ENCODE peak calls at places on chromosomes 7 and 10, in four cellular contexts. One of them, this sample, is unnamed. For H3K4me1, the result is how much of the 10 kb centered on the place peaks cover.

GRCh38 chr7:148911626-148912025 is 27.5 kb upstream of the EZH2 start:
- DNase-seq in SJSA1: no peak
- DNase-seq in A549: no peak
- DNase-seq in hepatocyte: no peak
- DNase-seq in this sample: no peak

GRCh38 chr7:32586291-32587221 is 91.3 kb downstream of the AVL9 start:
- DNase-seq in SJSA1: peak
- DNase-seq in A549: peak
- DNase-seq in hepatocyte: no peak
- DNase-seq in this sample: no peak

GRCh38 chr10:13346912-13347234 is 1.2 kb downstream of the SEPHS1 start:
- DNase-seq in SJSA1: peak
- DNase-seq in A549: peak
- DNase-seq in hepatocyte: no peak
- DNase-seq in this sample: no peak

GRCh38 chr10:126375926-126376554 is 12.2 kb downstream of the ADAM12 start:
- DNase-seq in SJSA1: no peak
- DNase-seq in A549: no peak
- DNase-seq in hepatocyte: no peak
- DNase-seq in this sample: no peak

GRCh38 chr7:41886906-41887311 is 184.0 kb upstream of the INHBA start:
- DNase-seq in SJSA1: peak
- DNase-seq in A549: no peak
- DNase-seq in hepatocyte: peak
- DNase-seq in this sample: no peak

GRCh38 chr10:80397014-80397413 is 11.3 kb upstream of the PRXL2A start:
- DNase-seq in SJSA1: no peak
- DNase-seq in A549: no peak
- DNase-seq in hepatocyte: no peak
- DNase-seq in this sample: no peak

GRCh38 chr7:139139150-139139549 is 29.6 kb upstream of the ZC3HAV1 start:
- DNase-seq in SJSA1: no peak
- DNase-seq in A549: no peak
- DNase-seq in hepatocyte: no peak
- DNase-seq in this sample: no peak

GRCh38 chr7:4606776-4607175 is 75.3 kb upstream of the FOXK1 start:
- DNase-seq in SJSA1: no peak
- DNase-seq in A549: no peak
- DNase-seq in hepatocyte: no peak
- DNase-seq in this sample: no peak

GRCh38 chr10:70374775-70375614 is 7.4 kb downstream of the LRRC20 start:
- DNase-seq in SJSA1: peak
- DNase-seq in A549: no peak
- DNase-seq in hepatocyte: no peak
- DNase-seq in this sample: no peak

GRCh38 chr10:71474702-71475242 is 78.1 kb downstream of the CDH23 start:
- DNase-seq in SJSA1: no peak
- DNase-seq in A549: no peak
- DNase-seq in hepatocyte: no peak
- DNase-seq in this sample: no peak

GRCh38 chr10:11533328-11533781 is 78.1 kb downstream of the USP6NL start:
- DNase-seq in SJSA1: no peak
- DNase-seq in A549: no peak
- DNase-seq in hepatocyte: peak
- DNase-seq in this sample: no peak

GRCh38 chr10:133357293-133358151 is at the start of gene FUOM:
- DNase-seq in SJSA1: no peak
- DNase-seq in A549: peak
- DNase-seq in hepatocyte: peak
- DNase-seq in this sample: peak

GRCh38 chr7:104891949-104892348 is 122.1 kb upstream of the KMT2E start:
- DNase-seq in SJSA1: no peak
- DNase-seq in A549: no peak
- DNase-seq in hepatocyte: no peak
- DNase-seq in this sample: no peak

DNA sequence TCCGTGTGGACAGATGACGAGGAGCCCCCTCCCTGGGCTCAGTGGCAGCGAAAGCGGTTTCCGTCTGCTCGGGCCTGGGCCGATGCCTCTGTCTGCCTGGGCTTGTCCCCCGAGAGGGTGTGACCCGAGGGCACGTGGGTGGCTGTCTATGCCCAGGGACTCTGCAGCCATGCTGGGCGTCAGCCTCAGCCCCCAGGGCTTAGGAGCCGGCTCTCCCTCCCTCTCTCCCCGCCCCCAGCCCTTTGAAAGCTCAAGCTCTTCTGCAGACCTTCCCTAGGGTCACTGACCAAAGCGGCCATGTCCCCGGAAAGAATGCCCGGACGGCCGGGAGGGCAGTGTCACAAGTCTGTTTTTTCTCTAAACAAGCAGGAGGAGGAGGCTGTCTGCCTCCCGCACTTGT is 7.1 kb downstream of the MICALL2 start:
- DNase-seq in SJSA1: no peak
- DNase-seq in A549: no peak
- DNase-seq in hepatocyte: no peak
- DNase-seq in this sample: no peak
- H3K4me3 ChIP-seq in SJSA1: no peak
- H3K4me3 ChIP-seq in A549: no peak
- H3K4me3 ChIP-seq in hepatocyte: no peak
- H3K4me3 ChIP-seq in this sample: no peak

GRCh38 chr10:8279598-8279997 is 225.1 kb downstream of the GATA3 start:
- DNase-seq in SJSA1: peak
- DNase-seq in A549: peak
- DNase-seq in hepatocyte: peak
- DNase-seq in this sample: no peak
- H3K4me1 ChIP-seq in SJSA1: under half
- H3K4me1 ChIP-seq in A549: under half
- H3K4me1 ChIP-seq in hepatocyte: under half
- H3K4me1 ChIP-seq in this sample: under half

GRCh38 chr7:99679400-99680191 is at the start of gene CYP3A5:
- DNase-seq in SJSA1: no peak
- DNase-seq in A549: no peak
- DNase-seq in hepatocyte: peak
- DNase-seq in this sample: no peak
- H3K4me3 ChIP-seq in SJSA1: no peak
- H3K4me3 ChIP-seq in A549: peak
- H3K4me3 ChIP-seq in hepatocyte: no peak
- H3K4me3 ChIP-seq in this sample: peak

DNA sequence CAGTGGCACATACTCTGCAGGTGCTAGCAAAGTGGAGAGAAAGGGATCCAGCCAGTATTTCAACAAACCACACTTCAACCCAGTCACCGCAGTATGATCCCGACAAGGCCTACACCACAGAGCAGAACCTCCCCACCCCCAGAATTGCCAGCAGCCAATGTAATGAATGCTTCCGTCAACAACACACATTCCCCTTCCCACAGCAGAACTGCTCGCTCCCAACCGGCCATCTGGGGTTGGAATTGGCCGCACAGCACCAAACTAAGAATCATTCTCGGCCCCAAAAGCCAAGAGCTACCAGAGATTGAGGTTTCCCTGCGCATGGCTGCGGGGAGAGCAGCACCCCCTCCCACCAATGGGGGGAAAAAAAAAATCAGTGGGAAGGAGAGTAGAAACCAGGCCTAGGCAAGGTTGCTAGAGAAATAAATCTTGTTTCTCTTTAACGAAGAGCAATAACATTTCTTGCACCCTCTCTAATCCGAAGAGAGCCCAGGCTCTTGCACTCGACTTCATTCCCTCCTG is 1.1 kb downstream of the WASL start:
- DNase-seq in SJSA1: peak
- DNase-seq in A549: peak
- DNase-seq in hepatocyte: peak
- DNase-seq in this sample: peak
- H3K4me1 ChIP-seq in SJSA1: under half
- H3K4me1 ChIP-seq in A549: under half
- H3K4me1 ChIP-seq in hepatocyte: under half
- H3K4me1 ChIP-seq in this sample: under half

GRCh38 chr7:129784437-129784782 is 168.3 kb downstream of the UBE2H start:
- DNase-seq in SJSA1: no peak
- DNase-seq in A549: no peak
- DNase-seq in hepatocyte: no peak
- DNase-seq in this sample: no peak

GRCh38 chr7:129781856-129782256 is 170.3 kb downstream of the NRF1 start:
- DNase-seq in SJSA1: no peak
- DNase-seq in A549: no peak
- DNase-seq in hepatocyte: no peak
- DNase-seq in this sample: no peak

GRCh38 chr7:129784783-129785456 is 167.8 kb downstream of the UBE2H start:
- DNase-seq in SJSA1: no peak
- DNase-seq in A549: no peak
- DNase-seq in hepatocyte: no peak
- DNase-seq in this sample: no peak

GRCh38 chr7:129782257-129783096 is 170.3 kb downstream of the UBE2H start:
- DNase-seq in SJSA1: no peak
- DNase-seq in A549: no peak
- DNase-seq in hepatocyte: no peak
- DNase-seq in this sample: no peak

DNA sequence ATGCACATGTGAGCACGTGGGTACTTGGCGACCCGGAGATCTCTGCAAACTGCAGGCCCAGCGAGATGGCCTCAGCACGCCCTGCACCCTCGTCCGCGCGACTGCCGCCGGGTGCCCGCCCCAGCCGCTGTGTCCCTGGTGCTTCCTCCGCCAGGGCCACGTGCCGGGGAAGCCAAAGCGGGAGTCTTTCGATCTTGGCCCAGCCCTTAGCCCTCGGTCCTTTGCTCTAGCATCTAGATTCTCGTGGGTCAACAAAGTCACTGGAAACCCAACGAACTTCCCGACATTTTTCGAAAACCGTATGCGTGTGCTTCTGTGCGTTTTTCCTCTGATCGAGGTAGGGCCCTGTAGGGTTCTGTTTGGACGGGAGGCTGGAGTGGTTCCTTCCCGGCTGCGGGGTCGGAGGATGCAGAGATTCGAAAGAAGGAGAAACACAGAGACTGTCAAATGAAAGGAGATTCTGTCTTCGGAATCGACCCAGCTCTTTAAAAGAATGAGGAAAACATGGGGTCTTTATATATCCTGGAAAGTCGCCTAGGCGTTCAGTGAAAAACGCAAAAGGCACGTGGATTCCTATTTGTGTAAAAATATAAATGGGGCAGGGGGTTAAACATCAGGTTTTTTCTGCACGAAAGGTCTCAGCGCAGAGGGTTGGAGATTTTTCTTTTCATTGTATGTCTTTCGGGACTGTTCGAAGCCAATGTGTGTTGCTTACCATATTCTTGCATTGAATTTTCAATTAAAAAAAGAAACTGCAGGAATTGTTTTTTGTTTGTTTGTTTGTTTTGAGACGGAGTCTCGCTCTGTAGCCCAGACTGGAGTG is 169.5 kb downstream of the UBE2H start:
- DNase-seq in SJSA1: no peak
- DNase-seq in A549: no peak
- DNase-seq in hepatocyte: no peak
- DNase-seq in this sample: no peak
- H3K4me3 ChIP-seq in SJSA1: no peak
- H3K4me3 ChIP-seq in A549: no peak
- H3K4me3 ChIP-seq in hepatocyte: no peak
- H3K4me3 ChIP-seq in this sample: no peak

DNA sequence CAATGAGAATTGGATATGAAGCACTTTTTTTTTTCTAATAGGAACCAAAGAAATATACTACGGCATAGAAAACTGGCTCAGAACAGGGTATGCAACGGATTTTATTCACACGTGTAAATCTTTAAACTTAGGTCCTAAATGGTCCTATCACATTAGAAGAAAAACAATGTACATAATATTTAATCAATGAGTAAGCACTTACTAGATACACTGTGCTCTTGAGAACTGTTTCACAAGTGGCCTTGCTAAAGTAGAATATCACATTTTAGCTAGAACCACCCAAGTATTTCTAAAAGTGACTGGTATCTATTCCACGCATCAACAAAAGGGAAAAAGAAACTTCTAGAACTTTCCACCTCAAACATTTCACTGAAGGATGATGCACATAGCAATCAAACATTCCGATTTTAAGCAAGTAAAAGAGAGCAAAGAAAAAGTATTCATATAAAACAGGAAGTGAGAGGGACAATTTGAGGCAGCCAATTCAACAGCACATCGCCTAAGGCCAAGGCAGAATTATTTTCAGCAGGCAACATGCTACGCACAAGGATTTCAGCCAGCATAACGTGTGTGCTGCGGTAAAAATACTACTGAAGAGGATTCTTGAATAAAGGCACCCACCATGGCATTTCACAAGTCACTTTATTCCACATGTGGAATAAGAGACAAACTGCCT is 55.8 kb downstream of the PARD3 start:
- DNase-seq in SJSA1: no peak
- DNase-seq in A549: no peak
- DNase-seq in hepatocyte: no peak
- DNase-seq in this sample: no peak
- H3K4me1 ChIP-seq in SJSA1: under half
- H3K4me1 ChIP-seq in A549: half or more
- H3K4me1 ChIP-seq in hepatocyte: under half
- H3K4me1 ChIP-seq in this sample: under half

DNA sequence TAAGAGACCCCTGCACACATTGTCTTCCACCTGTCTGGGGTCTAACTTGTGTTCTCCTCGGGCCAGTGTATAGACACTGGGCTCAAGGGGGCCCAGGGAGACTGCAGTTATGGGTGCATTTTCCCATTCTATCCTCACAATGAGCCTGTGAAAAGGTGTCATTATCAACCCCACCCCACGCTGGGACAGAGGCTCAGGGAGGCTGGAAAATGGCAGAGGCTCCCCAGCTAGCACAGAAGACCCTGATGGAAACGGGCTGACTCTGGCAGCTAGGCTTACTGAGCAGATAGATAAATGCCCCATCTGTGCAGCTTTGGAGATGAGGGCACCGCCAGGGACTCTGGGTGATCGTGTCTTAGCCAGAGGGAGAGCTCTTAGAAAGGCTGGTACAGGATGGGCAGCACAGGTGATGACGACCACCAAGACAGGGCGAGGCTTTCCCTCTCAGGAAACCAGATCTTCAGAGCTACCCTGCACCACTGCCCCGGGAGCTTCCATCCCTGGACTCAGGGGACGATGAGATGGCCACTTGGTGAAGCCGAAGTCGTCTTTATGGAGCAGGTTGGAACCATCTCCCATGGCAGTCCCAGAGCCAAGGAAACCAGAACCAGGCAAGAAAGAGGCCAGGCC is 58.2 kb upstream of the CHST15 start:
- DNase-seq in SJSA1: no peak
- DNase-seq in A549: no peak
- DNase-seq in hepatocyte: no peak
- DNase-seq in this sample: no peak
- H3K4me3 ChIP-seq in SJSA1: no peak
- H3K4me3 ChIP-seq in A549: no peak
- H3K4me3 ChIP-seq in hepatocyte: no peak
- H3K4me3 ChIP-seq in this sample: no peak